ENCODE peak calls at places on chromosome 18, in seven cellular contexts. D is trophoblast cell, X is IMR-90, P is H1, H is mesendoderm, O is mesenchymal stem cell, W is neuronal stem cell. J is an unnamed sample.

GRCh38 chr18:51128533-51128932 is 68.9 kb downstream of the MEX3C start:
- DNase-seq in H (no peak), O (no peak), P (no peak), W (no peak), X (no peak), D (no peak), J (no peak)

GRCh38 chr18:59672125-59672769 is 25.0 kb downstream of the CCBE1 start:
- DNase-seq in O (no peak), W (no peak), X (no peak), P (no peak), D (no peak), H (no peak), J (no peak)

GRCh38 chr18:64017870-64018269 is 48.0 kb downstream of the SERPINB8 start:
- DNase-seq in P (no peak), W (peak), O (peak), X (peak), H (peak), D (no peak), J (no peak)

GRCh38 chr18:11219571-11219970 is 70.2 kb upstream of the PIEZO2 start:
- DNase-seq in P (no peak), H (no peak), O (no peak), D (no peak), X (no peak), W (no peak), J (no peak)

GRCh38 chr18:34222396-34223163 is 2.1 kb downstream of the NOL4 start:
- DNase-seq in W (no peak), D (no peak), X (no peak), H (peak), P (peak), O (peak), J (peak)

GRCh38 chr18:62877448-62878221 is 162.3 kb downstream of the PHLPP1 start:
- DNase-seq in X (peak), O (peak), H (peak), D (no peak), W (peak), P (no peak), J (peak)

GRCh38 chr18:32310119-32310518 is 120.3 kb downstream of the MEP1B start:
- DNase-seq in X (peak), W (no peak), H (peak), D (no peak), P (no peak), O (peak), J (no peak)

GRCh38 chr18:37611623-37612279 is 46.2 kb upstream of the CELF4 start:
- DNase-seq in H (no peak), O (no peak), P (peak), D (no peak), W (no peak), X (no peak), J (no peak)

GRCh38 chr18:63161728-63162195 is 157.8 kb downstream of the BCL2 start:
- DNase-seq in W (no peak), D (peak), O (peak), H (no peak), P (no peak), X (peak), J (no peak)

GRCh38 chr18:63477972-63478371 is 1.2 kb downstream of the SERPINB5 start:
- DNase-seq in X (no peak), O (peak), D (no peak), H (peak), W (no peak), P (no peak), J (no peak)

GRCh38 chr18:22069916-22070315 is 99.5 kb upstream of the GATA6 start:
- DNase-seq in H (peak), P (no peak), W (no peak), X (no peak), O (no peak), D (no peak), J (no peak)

GRCh38 chr18:63617049-63617995 is 26.7 kb downstream of the SERPINB4 start:
- DNase-seq in O (no peak), H (peak), X (no peak), W (no peak), D (no peak), P (no peak), J (no peak)

GRCh38 chr18:51032193-51032592 is 2.2 kb downstream of the SMAD4 start:
- DNase-seq in O (no peak), X (no peak), H (no peak), D (no peak), W (no peak), P (no peak), J (no peak)

GRCh38 chr18:61992285-61992684 is 99.5 kb upstream of the RNF152 start:
- DNase-seq in D (no peak), P (no peak), W (no peak), X (peak), O (peak), H (peak), J (no peak)

GRCh38 chr18:47730795-47731194 is 199.7 kb downstream of the SMAD2 start:
- DNase-seq in W (no peak), O (peak), P (no peak), X (peak), H (peak), D (no peak), J (no peak)

GRCh38 chr18:72985686-72986085 is 117.9 kb upstream of the NETO1 start:
- DNase-seq in P (no peak), D (no peak), O (no peak), W (no peak), X (no peak), H (no peak), J (no peak)

GRCh38 chr18:76558881-76559667 is 64.0 kb upstream of the ZNF516 start:
- DNase-seq in X (peak), W (no peak), D (no peak), H (no peak), P (no peak), O (peak), J (no peak)

GRCh38 chr18:55743133-55743532 is 155.1 kb upstream of the TCF4 start:
- DNase-seq in P (no peak), D (no peak), W (no peak), X (peak), O (no peak), H (no peak), J (no peak)

GRCh38 chr18:67260841-67261240 is 255.7 kb downstream of the DSEL start:
- DNase-seq in X (peak), O (no peak), D (no peak), W (no peak), P (no peak), H (no peak), J (no peak)

GRCh38 chr18:63162271-63163014 is 157.1 kb downstream of the BCL2 start:
- DNase-seq in D (no peak), X (peak), O (peak), H (no peak), W (no peak), P (no peak), J (no peak)

GRCh38 chr18:59459352-59460059 is 100.4 kb upstream of the LMAN1 start:
- DNase-seq in O (peak), P (no peak), W (no peak), X (peak), D (no peak), H (peak), J (no peak)

GRCh38 chr18:48937869-48938750 is 12.7 kb downstream of the SMAD7 start:
- DNase-seq in D (no peak), X (no peak), W (no peak), P (no peak), O (no peak), H (no peak), J (no peak)
- H3K18ac ChIP-seq in D (no peak), X (no peak), W (no peak), P (peak), O (no peak), H (no peak), J (no peak)

GRCh38 chr18:45877403-45877802 is 51.9 kb downstream of the SIGLEC15 start:
- DNase-seq in X (no peak), D (no peak), H (no peak), P (no peak), O (no peak), W (no peak), J (no peak)

GRCh38 chr18:45874501-45875184 is 49.2 kb downstream of the SIGLEC15 start:
- DNase-seq in O (no peak), P (no peak), D (no peak), X (peak), H (no peak), W (no peak), J (no peak)

GRCh38 chr18:45876131-45876530 is 50.7 kb downstream of the SIGLEC15 start:
- DNase-seq in P (no peak), X (peak), W (no peak), H (no peak), D (no peak), O (no peak), J (no peak)

DNA sequence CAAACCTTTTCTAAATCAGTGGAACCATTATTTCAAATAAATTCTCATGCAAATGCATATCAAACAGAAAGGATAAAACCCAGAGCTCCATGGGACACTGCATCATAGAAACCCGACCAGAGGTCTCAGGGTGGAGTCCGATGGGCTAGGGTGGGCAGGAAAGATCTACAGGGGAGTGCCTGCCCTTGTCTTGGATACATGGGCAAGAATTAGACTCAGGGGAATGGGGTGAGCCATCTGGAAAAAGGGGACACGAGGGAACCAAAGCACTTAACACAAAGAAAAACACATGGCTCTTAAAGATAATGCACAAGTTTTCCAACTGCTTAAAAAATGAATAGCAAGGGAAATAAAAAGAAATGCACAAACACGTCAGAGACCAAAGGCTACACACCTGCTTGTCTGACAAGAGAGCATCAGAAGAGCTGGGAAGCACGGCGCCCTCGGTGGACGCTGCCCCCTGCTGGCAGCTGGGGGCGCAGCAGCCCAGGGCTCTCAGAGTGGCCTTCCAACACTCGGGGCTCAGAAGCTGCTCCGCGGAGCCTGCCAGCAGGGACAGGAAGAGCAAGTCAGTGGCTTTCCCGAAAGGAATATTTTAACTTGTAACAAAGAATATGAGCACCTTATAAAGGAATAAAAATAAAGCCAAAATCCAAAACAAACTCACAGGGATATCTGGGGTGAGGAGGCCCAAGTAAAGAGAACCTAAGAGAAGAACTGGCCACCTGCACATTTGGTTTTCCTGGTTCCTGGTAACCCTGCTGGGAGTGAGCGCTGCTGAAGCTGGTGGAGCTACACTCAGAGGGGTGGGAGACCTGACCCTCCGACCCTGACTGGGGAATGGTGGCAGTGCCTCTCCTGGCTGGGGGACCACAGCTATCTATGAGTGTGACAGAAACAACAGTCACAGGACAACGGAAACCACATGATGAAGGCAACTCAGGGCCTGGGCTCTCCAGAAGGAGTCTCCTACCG is 54.5 kb downstream of the SIGLEC15 start:
- DNase-seq in O (peak), D (peak), W (peak), H (peak), X (peak), P (peak), J (peak)
- H3K18ac ChIP-seq in O (peak), D (no peak), W (no peak), H (no peak), X (no peak), P (no peak), J (no peak)

GRCh38 chr18:495017-495416 is 5.5 kb downstream of the COLEC12 start:
- DNase-seq in D (no peak), P (no peak), X (peak), H (no peak), W (no peak), O (no peak), J (no peak)
- H3K18ac ChIP-seq in D (no peak), P (no peak), X (peak), H (no peak), W (no peak), O (no peak), J (no peak)

GRCh38 chr18:58227361-58227930 is 183.4 kb downstream of the NEDD4L start:
- DNase-seq in P (no peak), X (no peak), O (no peak), W (no peak), D (no peak), H (no peak), J (no peak)
- H3K18ac ChIP-seq in P (no peak), X (no peak), O (no peak), W (no peak), D (no peak), H (no peak), J (no peak)

GRCh38 chr18:74380916-74381315 is 65.3 kb downstream of the C18orf63 start:
- DNase-seq in D (no peak), X (no peak), P (peak), W (no peak), H (no peak), O (no peak), J (no peak)

GRCh38 chr18:74375999-74376398 is 60.4 kb downstream of the C18orf63 start:
- DNase-seq in P (no peak), W (no peak), X (peak), D (no peak), H (no peak), O (no peak), J (no peak)

GRCh38 chr18:74376523-74376922 is 60.9 kb downstream of the C18orf63 start:
- DNase-seq in W (no peak), H (no peak), X (no peak), O (no peak), D (no peak), P (no peak), J (no peak)

GRCh38 chr18:74381621-74382350 is 66.1 kb downstream of the C18orf63 start:
- DNase-seq in P (peak), W (no peak), D (no peak), O (no peak), X (no peak), H (no peak), J (no peak)

DNA sequence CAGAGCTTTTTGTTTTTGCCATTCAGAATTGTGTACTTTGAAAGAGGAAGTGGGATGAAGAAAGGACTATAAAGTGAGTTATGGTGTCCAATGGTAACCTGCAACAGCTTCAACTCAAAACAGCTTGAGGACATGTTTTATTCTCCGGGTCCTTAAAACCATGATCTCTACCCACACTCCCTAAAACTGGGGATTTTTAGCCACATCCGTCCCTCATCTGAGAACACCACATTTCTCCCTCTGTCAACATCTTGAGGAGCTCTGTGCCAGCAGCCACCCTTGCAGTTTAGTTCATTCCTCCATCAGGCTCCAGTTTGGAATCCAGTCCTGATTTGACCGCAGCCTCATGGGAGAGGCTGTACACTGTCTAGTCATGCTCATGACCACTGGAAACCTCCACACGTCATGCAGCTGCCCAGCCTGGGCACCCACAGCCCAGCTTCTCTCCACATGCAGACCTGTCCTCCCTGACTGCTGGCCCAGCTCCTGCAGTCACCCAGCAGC is 62.6 kb downstream of the C18orf63 start:
- DNase-seq in X (no peak), H (no peak), P (peak), W (no peak), D (no peak), O (no peak), J (no peak)
- H3K18ac ChIP-seq in X (no peak), H (no peak), P (no peak), W (peak), D (no peak), O (no peak), J (no peak)

GRCh38 chr18:39302481-39302880 is 1736.9 kb upstream of the CELF4 start:
- DNase-seq in W (no peak), H (no peak), P (no peak), X (no peak), O (no peak), D (no peak), J (no peak)
- H3K18ac ChIP-seq in W (no peak), H (no peak), P (no peak), X (no peak), O (no peak), D (no peak), J (no peak)

GRCh38 chr18:9916067-9916684 is 2.4 kb downstream of the VAPA start:
- DNase-seq in D (no peak), O (peak), P (no peak), X (peak), W (no peak), H (no peak), J (no peak)
- H3K18ac ChIP-seq in D (no peak), O (no peak), P (no peak), X (no peak), W (no peak), H (no peak), J (no peak)

DNA sequence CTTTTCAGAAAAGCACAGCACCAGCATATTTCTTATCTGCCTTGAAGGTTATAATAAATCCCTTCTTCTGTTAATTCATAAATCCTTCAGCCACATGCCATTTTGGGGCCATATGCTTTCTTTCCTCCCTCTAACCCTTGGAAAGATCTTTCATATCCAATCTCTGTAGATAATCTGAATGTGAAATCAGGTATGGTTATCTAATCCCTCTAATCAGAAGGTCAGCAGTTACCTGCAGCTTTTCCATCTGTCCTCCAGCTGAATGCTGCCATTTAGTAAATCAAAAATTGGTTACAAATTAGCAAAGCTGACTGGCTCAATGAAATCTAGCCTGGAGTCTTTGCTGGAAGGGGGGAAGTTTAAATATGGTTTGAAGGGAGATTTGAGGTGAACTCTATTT is 230.5 kb downstream of the PIK3C3 start:
- DNase-seq in W (no peak), O (no peak), H (no peak), D (no peak), P (no peak), X (no peak), J (no peak)
- H3K18ac ChIP-seq in W (no peak), O (no peak), H (no peak), D (no peak), P (no peak), X (no peak), J (no peak)

DNA sequence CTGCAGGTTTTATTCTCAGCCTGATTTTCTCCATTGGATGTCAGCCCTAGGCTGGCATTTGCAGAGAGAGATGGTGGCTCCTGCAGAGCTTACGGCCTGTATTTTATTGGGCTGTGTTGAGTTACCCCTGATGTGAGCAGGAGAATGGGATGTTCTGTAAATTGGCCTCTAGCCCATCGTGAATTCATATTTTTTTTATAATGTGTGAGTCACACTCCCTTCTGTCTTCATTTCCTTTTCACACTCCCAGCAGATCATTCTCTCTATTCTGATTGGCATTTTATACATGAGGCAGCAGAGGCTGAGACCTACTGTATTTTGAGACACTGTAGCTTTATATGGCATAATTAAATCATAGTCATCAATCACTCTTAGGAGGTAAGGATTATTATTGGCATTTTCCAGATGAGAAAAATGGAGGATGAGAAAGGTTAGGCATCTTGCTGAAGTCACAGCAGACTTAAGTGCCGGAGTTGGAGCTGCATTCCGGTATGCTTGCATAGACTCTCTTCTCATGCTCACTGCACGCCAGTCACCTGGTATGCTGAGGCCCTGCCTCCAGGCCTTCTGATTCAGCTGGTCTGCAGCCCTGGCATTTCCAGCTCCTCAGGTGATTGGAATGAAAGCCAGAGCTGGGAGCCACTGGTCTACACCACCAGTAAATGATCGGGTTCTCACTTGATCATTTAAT is 142.4 kb downstream of the NEDD4L start:
- DNase-seq in P (peak), D (peak), O (peak), H (peak), X (peak), W (no peak), J (no peak)
- H3K18ac ChIP-seq in P (no peak), D (no peak), O (no peak), H (no peak), X (no peak), W (no peak), J (no peak)

DNA sequence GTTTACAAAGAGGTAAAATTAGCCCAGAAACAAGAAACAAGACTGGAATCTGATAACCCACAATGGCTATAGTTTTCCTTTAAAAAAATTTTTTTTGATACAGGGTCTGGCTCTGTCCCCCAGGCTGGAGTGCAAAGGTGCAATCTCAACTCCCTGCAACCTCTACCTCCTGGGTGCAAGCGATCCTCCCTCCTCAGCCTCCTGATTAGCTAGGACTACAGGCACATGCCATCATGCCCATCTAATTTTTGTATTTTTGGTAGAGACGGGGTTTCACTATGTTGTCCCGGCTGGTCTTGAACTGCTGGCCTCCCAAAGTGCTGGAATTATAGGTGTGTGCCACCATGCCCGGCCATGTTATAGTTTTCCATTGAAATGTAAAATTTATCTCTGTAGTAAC is 12.3 kb upstream of the PARD6G start:
- DNase-seq in X (no peak), D (no peak), H (no peak), O (no peak), P (no peak), W (no peak), J (no peak)
- H3K18ac ChIP-seq in X (no peak), D (no peak), H (no peak), O (no peak), P (no peak), W (no peak), J (no peak)

J was measured in H9.